ENCODE peak calls at places on chromosome 22, in five cellular contexts. T, R, I, W and Y are unnamed samples.

GRCh38 chr22:45996241-45997076 is 19.5 kb upstream of the WNT7B start:
- DNase-seq in T (peak), R (peak), I (no peak), W (peak), Y (no peak)

GRCh38 chr22:32100711-32101110 is 57.6 kb downstream of the SLC5A1 start:
- DNase-seq in T (no peak), R (no peak), I (no peak), W (no peak), Y (no peak)

GRCh38 chr22:47727656-47728055 is 965.2 kb downstream of the TBC1D22A start:
- DNase-seq in T (no peak), R (no peak), I (no peak), W (no peak), Y (no peak)

GRCh38 chr22:33328789-33329296 is 270.7 kb upstream of the SYN3 start:
- DNase-seq in T (no peak), R (peak), I (no peak), W (no peak), Y (peak)

GRCh38 chr22:30290318-30290678 is 993 bp upstream of the CASTOR1 start:
- DNase-seq in T (no peak), R (peak), I (no peak), W (peak), Y (no peak)

GRCh38 chr22:40621309-40622151 is 15.0 kb downstream of the MRTFA start:
- DNase-seq in T (no peak), R (peak), I (no peak), W (no peak), Y (no peak)

GRCh38 chr22:20857838-20858614 is 585 bp downstream of the PI4KA start:
- DNase-seq in T (peak), R (peak), I (peak), W (peak), Y (peak)

GRCh38 chr22:49973018-49973965 is 12.7 kb downstream of the PIM3 start:
- DNase-seq in T (no peak), R (peak), I (no peak), W (no peak), Y (no peak)

GRCh38 chr22:41524809-41525449 is 19.3 kb downstream of the POLR3H start:
- DNase-seq in T (no peak), R (peak), I (no peak), W (no peak), Y (no peak)

GRCh38 chr22:44723801-44724200 is 21.8 kb downstream of the PRR5 start:
- DNase-seq in T (no peak), R (peak), I (no peak), W (no peak), Y (peak)

GRCh38 chr22:46571642-46572250 is 34.3 kb upstream of the CELSR1 start:
- DNase-seq in T (no peak), R (no peak), I (no peak), W (no peak), Y (no peak)

GRCh38 chr22:49197500-49197899 is 630.2 kb downstream of the BRD1 start:
- DNase-seq in T (no peak), R (no peak), I (no peak), W (no peak), Y (no peak)

GRCh38 chr22:20979243-20979809 is 2.8 kb upstream of the LZTR1 start:
- DNase-seq in T (peak), R (no peak), I (no peak), W (peak), Y (no peak)

GRCh38 chr22:50419116-50419515 is 55.7 kb downstream of the SBF1 start:
- DNase-seq in T (no peak), R (no peak), I (no peak), W (no peak), Y (no peak)

GRCh38 chr22:23574371-23574811 is 5.7 kb downstream of the IGLL1 start:
- DNase-seq in T (no peak), R (no peak), I (no peak), W (no peak), Y (no peak)

GRCh38 chr22:49380828-49381114 is 446.9 kb downstream of the BRD1 start:
- DNase-seq in T (no peak), R (no peak), I (no peak), W (no peak), Y (no peak)

GRCh38 chr22:25449781-25450317 is 114.6 kb upstream of the GRK3 start:
- DNase-seq in T (no peak), R (no peak), I (no peak), W (no peak), Y (no peak)

GRCh38 chr22:30539368-30539767 is 7.2 kb downstream of the SEC14L6 start:
- DNase-seq in T (no peak), R (no peak), I (no peak), W (no peak), Y (no peak)

GRCh38 chr22:49825944-49826602 is 1.6 kb downstream of the BRD1 start:
- DNase-seq in T (no peak), R (peak), I (no peak), W (peak), Y (no peak)

GRCh38 chr22:17171313-17172171 is 12.5 kb upstream of the HDHD5 start:
- DNase-seq in T (peak), R (peak), I (no peak), W (peak), Y (peak)

GRCh38 chr22:42608481-42609361 is 6.0 kb downstream of the POLDIP3 start:
- DNase-seq in T (no peak), R (no peak), I (no peak), W (peak), Y (peak)

GRCh38 chr22:32644252-32645100 is 157.0 kb upstream of the TIMP3 start:
- DNase-seq in T (peak), R (no peak), I (no peak), W (no peak), Y (peak)

GRCh38 chr22:47423266-47423665 is 660.8 kb downstream of the TBC1D22A start:
- DNase-seq in T (no peak), R (no peak), I (no peak), W (no peak), Y (no peak)

GRCh38 chr22:31079095-31079642 is 1.9 kb upstream of the SMTN start:
- DNase-seq in T (no peak), R (no peak), I (no peak), W (no peak), Y (no peak)

GRCh38 chr22:20283674-20284066 is 15.6 kb upstream of the RTN4R start:
- DNase-seq in T (no peak), R (no peak), I (no peak), W (no peak), Y (no peak)

GRCh38 chr22:30982501-30982900 is 13.4 kb downstream of the TUG1 start:
- DNase-seq in T (no peak), R (no peak), I (no peak), W (no peak), Y (no peak)

GRCh38 chr22:50027639-50028537 is 15.3 kb upstream of the IL17REL start:
- DNase-seq in T (no peak), R (peak), I (no peak), W (peak), Y (peak)

GRCh38 chr22:25067851-25068421 is 115.4 kb downstream of the KIAA1671 start:
- DNase-seq in T (no peak), R (no peak), I (no peak), W (peak), Y (peak)

DNA sequence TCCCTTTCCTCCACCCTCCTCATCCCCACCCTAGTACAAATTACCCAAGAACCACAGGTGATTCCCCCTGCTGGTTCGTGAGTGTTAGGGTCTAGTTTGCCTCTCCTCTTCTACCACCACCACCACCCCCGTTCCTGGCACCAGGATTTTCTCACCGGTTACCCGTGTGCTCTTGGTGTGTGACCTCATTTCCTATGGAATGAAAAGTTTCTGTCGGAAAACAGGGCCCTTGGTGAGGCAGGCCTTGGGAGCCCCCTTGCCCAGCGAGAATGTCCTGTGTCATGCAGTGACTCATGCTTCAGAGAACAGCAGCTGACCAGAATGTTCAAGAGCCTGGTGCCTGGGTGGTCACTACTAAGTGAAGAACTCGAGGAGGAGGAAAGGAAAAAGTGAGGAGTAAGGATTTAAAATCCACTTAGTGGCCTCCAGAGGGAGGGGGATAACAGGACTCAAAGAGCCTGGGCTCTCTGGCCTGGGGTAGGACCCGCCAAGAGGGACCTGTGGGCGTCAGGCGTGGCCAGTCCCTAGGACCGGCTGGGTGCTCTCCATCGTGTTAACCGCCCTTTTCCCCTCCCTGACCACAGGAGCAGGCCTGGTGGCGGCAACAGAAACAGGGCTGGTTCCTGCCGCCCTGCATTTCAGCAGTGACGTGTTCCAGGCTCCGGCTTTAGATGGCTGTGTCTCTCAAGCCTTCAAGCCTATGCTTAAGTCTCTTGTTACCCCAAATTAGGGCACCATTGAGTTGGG is 30.2 kb downstream of the C22orf31 start:
- DNase-seq in T (peak), R (no peak), I (no peak), W (peak), Y (peak)
- H3K4me3 ChIP-seq in T (peak), R (no peak), I (no peak), W (peak), Y (peak)

GRCh38 chr22:22349455-22349836 is 104.9 kb downstream of the VPREB1 start:
- DNase-seq in T (no peak), R (no peak), I (no peak), W (no peak), Y (no peak)
- H3K4me3 ChIP-seq in T (no peak), R (no peak), I (no peak), W (no peak), Y (no peak)

GRCh38 chr22:26546282-26546681 is 34.0 kb upstream of the TFIP11 start:
- DNase-seq in T (peak), R (no peak), I (no peak), W (no peak), Y (no peak)
- H3K4me3 ChIP-seq in T (no peak), R (no peak), I (no peak), W (no peak), Y (no peak)

GRCh38 chr22:38423512-38424503 is 31.2 kb downstream of the KCNJ4 start:
- DNase-seq in T (no peak), R (peak), I (no peak), W (peak), Y (no peak)
- H3K4me3 ChIP-seq in T (no peak), R (no peak), I (no peak), W (no peak), Y (no peak)

GRCh38 chr22:38503021-38503420 is 3.1 kb downstream of the DDX17 start:
- DNase-seq in T (no peak), R (no peak), I (no peak), W (no peak), Y (no peak)
- H3K4me3 ChIP-seq in T (peak), R (peak), I (peak), W (peak), Y (no peak)

GRCh38 chr22:35910013-35910860 is 118.4 kb downstream of the RBFOX2 start:
- DNase-seq in T (no peak), R (no peak), I (no peak), W (no peak), Y (no peak)
- H3K4me3 ChIP-seq in T (no peak), R (no peak), I (no peak), W (no peak), Y (no peak)